ENCODE peak calls at places on chromosomes 7 and 10, in eight cellular contexts. Y is epithelial cell of proximal tubule, K is cardiac fibroblast, T is fibroblast of lung, A is ovary, D is kidney epithelial cell, C is AG10803, W is neural progenitor cell. H is an unnamed sample.

GRCh38 chr7:108028111-108028510 is 25.1 kb upstream of the LAMB1 start:
- DNase-seq in Y (no peak), K (no peak), T (no peak), A (no peak), D (no peak), C (no peak), W (no peak), H (no peak)

GRCh38 chr10:4371691-4372295 is 454.2 kb upstream of the AKR1E2 start:
- DNase-seq in Y (no peak), K (no peak), T (no peak), A (no peak), D (no peak), C (no peak), W (no peak), H (peak; percentile 52)

GRCh38 chr10:26214538-26215461 is 1.8 kb upstream of the GAD2 start:
- DNase-seq in Y (no peak), K (no peak), T (no peak), A (no peak), D (no peak), C (no peak), W (peak; percentile 50), H (no peak)

GRCh38 chr7:79272066-79272669 is 181.3 kb downstream of the MAGI2 start:
- DNase-seq in Y (no peak), K (peak; percentile 68), T (peak; percentile 74), A (no peak), D (peak; percentile 18), C (peak; percentile 59), W (peak; percentile 52), H (peak; percentile 74)

GRCh38 chr7:44157116-44158059 is 16.3 kb upstream of the MYL7 start:
- DNase-seq in Y (no peak), K (no peak), T (no peak), A (no peak), D (no peak), C (no peak), W (peak; percentile 21), H (no peak)

GRCh38 chr10:122229678-122230077 is 41.4 kb upstream of the BTBD16 start:
- DNase-seq in Y (no peak), K (no peak), T (no peak), A (no peak), D (no peak), C (no peak), W (no peak), H (no peak)

GRCh38 chr10:101536800-101537199 is 51.3 kb downstream of the POLL start:
- DNase-seq in Y (no peak), K (peak; percentile 30), T (peak; percentile 51), A (no peak), D (no peak), C (peak; percentile 21), W (peak; percentile 73), H (peak; percentile 58)

GRCh38 chr7:75531359-75531821 is 39.3 kb downstream of the SPDYE5 start:
- DNase-seq in Y (no peak), K (no peak), T (no peak), A (no peak), D (no peak), C (no peak), W (peak; percentile 62), H (peak; percentile 2)

GRCh38 chr10:61899663-61899996 is 1.9 kb upstream of the ARID5B start:
- DNase-seq in Y (no peak), K (no peak), T (no peak), A (no peak), D (no peak), C (no peak), W (no peak), H (no peak)

GRCh38 chr10:61899045-61899444 is 2.5 kb upstream of the ARID5B start:
- DNase-seq in Y (no peak), K (peak; percentile 60), T (peak; percentile 61), A (no peak), D (no peak), C (peak; percentile 32), W (no peak), H (peak; percentile 72)

GRCh38 chr10:61896854-61897661 is 4.4 kb upstream of the ARID5B start:
- DNase-seq in Y (no peak), K (peak; percentile 86), T (peak; percentile 80), A (peak; percentile 49), D (no peak), C (peak; percentile 78), W (peak; percentile 80), H (peak; percentile 82)

GRCh38 chr10:61897671-61898434 is 3.6 kb upstream of the ARID5B start:
- DNase-seq in Y (no peak), K (peak; percentile 74), T (peak; percentile 60), A (peak; percentile 65), D (no peak), C (peak; percentile 59), W (peak; percentile 62), H (peak; percentile 75)

GRCh38 chr10:61898435-61898778 is 3.1 kb upstream of the ARID5B start:
- DNase-seq in Y (no peak), K (no peak), T (no peak), A (no peak), D (no peak), C (no peak), W (no peak), H (no peak)
- H3K4me3 ChIP-seq in Y (no peak overlapping the region), K (no peak overlapping the region), T (no peak overlapping the region), A (no peak overlapping the region), D (no peak overlapping the region), C (no peak overlapping the region), W (no peak overlapping the region), H (no peak overlapping the region)

DNA sequence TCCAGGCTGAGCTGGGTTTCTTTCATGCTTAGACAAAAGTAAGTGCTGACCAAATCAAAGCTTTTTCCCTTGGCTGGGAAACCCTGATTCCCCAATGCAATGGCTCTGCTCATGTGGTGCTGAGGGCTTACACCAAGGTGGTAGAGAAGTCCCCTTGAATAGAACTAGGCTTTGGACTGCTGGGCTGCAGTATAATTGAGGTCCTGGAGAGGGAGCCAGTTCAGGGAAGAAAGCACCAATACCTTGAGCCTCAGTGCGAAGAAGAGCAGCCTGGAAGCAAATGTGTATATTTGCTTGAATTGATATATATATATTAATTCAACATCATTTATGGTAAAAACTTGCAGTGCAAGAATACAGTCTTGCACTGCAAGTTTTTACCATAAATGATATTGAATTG is 391.1 kb downstream of the RPS24 start:
- DNase-seq in Y (no peak), K (peak; percentile 39), T (no peak), A (no peak), D (no peak), C (no peak), W (peak; percentile 23), H (peak; percentile 47)
- TF ChIP-seq CTCF in Y (peak; percentile 49), K (no peak), T (peak; percentile 36), A (no peak), D (peak; percentile 17), C (peak; percentile 14), W (peak; percentile 47), H (peak; percentile 64)

GRCh38 chr7:29647020-29647654 is 83.5 kb downstream of the PRR15 start:
- DNase-seq in Y (no peak), K (no peak), T (no peak), A (no peak), D (no peak), C (no peak), W (no peak), H (no peak)

GRCh38 chr7:29649010-29649716 is 85.5 kb downstream of the PRR15 start:
- DNase-seq in Y (no peak), K (no peak), T (no peak), A (no peak), D (no peak), C (no peak), W (no peak), H (no peak)

GRCh38 chr7:29652611-29653010 is 89.0 kb downstream of the PRR15 start:
- DNase-seq in Y (no peak), K (peak; percentile 33), T (no peak), A (no peak), D (no peak), C (no peak), W (no peak), H (no peak)

GRCh38 chr7:29649876-29650275 is 86.2 kb downstream of the PRR15 start:
- DNase-seq in Y (no peak), K (no peak), T (no peak), A (no peak), D (no peak), C (no peak), W (no peak), H (no peak)

DNA sequence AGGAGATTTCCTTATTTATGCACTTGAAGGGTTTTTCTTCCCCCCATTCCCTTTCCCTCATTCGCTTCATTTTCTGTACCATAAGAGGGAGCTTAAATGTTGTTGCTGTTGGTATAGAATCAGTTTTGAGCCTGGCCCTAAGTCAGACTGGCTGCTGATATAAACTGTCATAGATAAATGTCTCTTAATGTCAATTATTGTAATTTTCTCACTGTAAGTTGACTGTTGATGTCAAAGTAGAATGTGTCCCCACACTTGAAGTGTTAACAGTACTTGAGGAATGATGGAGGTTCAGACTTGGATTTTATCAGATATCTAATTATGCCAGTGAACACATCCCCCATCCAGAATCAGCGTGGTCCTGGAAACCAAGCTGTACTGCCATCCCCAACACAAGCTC is 87.8 kb downstream of the PRR15 start:
- DNase-seq in Y (no peak), K (no peak), T (no peak), A (no peak), D (no peak), C (no peak), W (no peak), H (no peak)
- H3K4me3 ChIP-seq in Y (no peak overlapping the region), K (no peak overlapping the region), T (no peak overlapping the region), A (no peak overlapping the region), D (no peak overlapping the region), C (no peak overlapping the region), W (no peak overlapping the region), H (no peak overlapping the region)

GRCh38 chr10:33858326-33858725 is 523.9 kb upstream of the NRP1 start:
- DNase-seq in Y (no peak), K (no peak), T (no peak), A (no peak), D (no peak), C (no peak), W (no peak), H (no peak)

GRCh38 chr10:33861833-33862232 is 527.4 kb upstream of the NRP1 start:
- DNase-seq in Y (no peak), K (no peak), T (no peak), A (no peak), D (no peak), C (no peak), W (no peak), H (no peak)

GRCh38 chr10:33860994-33861393 is 526.5 kb upstream of the NRP1 start:
- DNase-seq in Y (no peak), K (no peak), T (no peak), A (no peak), D (no peak), C (peak; percentile 42), W (no peak), H (no peak)

GRCh38 chr10:33862706-33863105 is 528.2 kb upstream of the NRP1 start:
- DNase-seq in Y (no peak), K (no peak), T (no peak), A (no peak), D (no peak), C (no peak), W (no peak), H (no peak)

DNA sequence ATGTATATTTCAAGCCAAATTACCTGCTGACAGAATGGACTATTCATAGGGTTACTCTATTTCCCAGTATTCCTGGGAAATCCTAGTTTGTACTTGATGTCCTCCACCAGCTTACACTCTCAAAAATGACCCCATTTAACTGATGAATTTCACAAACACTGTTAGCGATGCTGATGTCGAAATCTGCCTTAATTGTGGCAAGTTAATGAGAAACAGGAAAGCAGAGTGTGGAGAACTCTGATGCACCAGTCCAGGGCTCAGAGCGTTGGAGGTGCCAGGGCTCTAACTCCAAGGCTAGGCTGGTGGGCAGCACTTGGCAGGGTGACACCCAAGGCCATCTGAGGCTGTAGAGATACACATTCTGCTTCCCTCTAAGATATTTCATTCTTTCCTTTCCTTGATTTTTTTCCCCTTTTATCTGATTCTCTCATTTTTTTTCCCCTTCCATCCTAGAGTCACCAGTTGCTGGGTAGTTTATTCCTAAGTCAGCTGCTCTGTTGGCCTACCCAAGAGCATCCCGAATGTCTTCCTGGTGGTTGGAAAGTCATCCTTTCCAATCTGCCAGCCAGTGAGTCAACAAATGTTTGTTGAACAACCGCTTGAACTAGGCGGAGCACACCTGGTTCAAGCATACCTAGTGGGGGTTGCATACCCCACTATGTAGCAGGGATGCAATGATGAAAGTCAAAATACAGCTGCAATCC is 525.0 kb upstream of the NRP1 start:
- DNase-seq in Y (no peak), K (no peak), T (no peak), A (no peak), D (no peak), C (peak; percentile 22), W (no peak), H (no peak)
- TF ChIP-seq CTCF in Y (no peak), K (no peak), T (no peak), A (no peak), D (no peak), C (no peak), W (no peak), H (no peak)